ENCODE peak calls at places on chromosomes 4 and X, in six cellular contexts. One of them, this sample, is unnamed.

GRCh38 chr4:98510757-98511517 is 147.5 kb downstream of the TSPAN5 start:
- DNase-seq in sigmoid colon: no peak
- DNase-seq in transverse colon: no peak
- DNase-seq in stomach: no peak
- DNase-seq in GM12891: no peak
- DNase-seq in GM23338: no peak
- DNase-seq in this sample: no peak

GRCh38 chrX:54076903-54077302 is 32.6 kb upstream of the PHF8 start:
- DNase-seq in sigmoid colon: no peak
- DNase-seq in transverse colon: no peak
- DNase-seq in stomach: no peak
- DNase-seq in GM12891: no peak
- DNase-seq in GM23338: no peak
- DNase-seq in this sample: no peak

GRCh38 chr4:138186264-138186663 is 55.9 kb downstream of the SLC7A11 start:
- DNase-seq in sigmoid colon: no peak
- DNase-seq in transverse colon: no peak
- DNase-seq in stomach: no peak
- DNase-seq in GM12891: no peak
- DNase-seq in GM23338: no peak
- DNase-seq in this sample: no peak

GRCh38 chr4:82248903-82249632 is 124.7 kb downstream of the HNRNPD start:
- DNase-seq in sigmoid colon: no peak
- DNase-seq in transverse colon: no peak
- DNase-seq in stomach: no peak
- DNase-seq in GM12891: no peak
- DNase-seq in GM23338: no peak
- DNase-seq in this sample: no peak

GRCh38 chr4:10655968-10656367 is 28.6 kb downstream of the CLNK start:
- DNase-seq in sigmoid colon: no peak
- DNase-seq in transverse colon: no peak
- DNase-seq in stomach: no peak
- DNase-seq in GM12891: no peak
- DNase-seq in GM23338: no peak
- DNase-seq in this sample: no peak

GRCh38 chrX:103730746-103731508 is 20.2 kb downstream of the TMEM31 start:
- DNase-seq in sigmoid colon: no peak
- DNase-seq in transverse colon: no peak
- DNase-seq in stomach: no peak
- DNase-seq in GM12891: no peak
- DNase-seq in GM23338: no peak
- DNase-seq in this sample: no peak

GRCh38 chrX:139691493-139691842 is 16.5 kb downstream of the MCF2 start:
- DNase-seq in sigmoid colon: no peak
- DNase-seq in transverse colon: no peak
- DNase-seq in stomach: no peak
- DNase-seq in GM12891: no peak
- DNase-seq in GM23338: peak
- DNase-seq in this sample: no peak

GRCh38 chrX:11462136-11462535 is 168.9 kb downstream of the AMELX start:
- DNase-seq in sigmoid colon: no peak
- DNase-seq in transverse colon: no peak
- DNase-seq in stomach: no peak
- DNase-seq in GM12891: no peak
- DNase-seq in GM23338: no peak
- DNase-seq in this sample: no peak

GRCh38 chr4:54067163-54067562 is 2.8 kb upstream of the CHIC2 start:
- DNase-seq in sigmoid colon: peak
- DNase-seq in transverse colon: peak
- DNase-seq in stomach: peak
- DNase-seq in GM12891: no peak
- DNase-seq in GM23338: no peak
- DNase-seq in this sample: no peak

GRCh38 chr4:102390438-102390837 is 45.2 kb upstream of the SLC39A8 start:
- DNase-seq in sigmoid colon: no peak
- DNase-seq in transverse colon: no peak
- DNase-seq in stomach: no peak
- DNase-seq in GM12891: no peak
- DNase-seq in GM23338: no peak
- DNase-seq in this sample: no peak

GRCh38 chr4:32789026-32789608 is 2068.9 kb downstream of the PCDH7 start:
- DNase-seq in sigmoid colon: no peak
- DNase-seq in transverse colon: no peak
- DNase-seq in stomach: no peak
- DNase-seq in GM12891: no peak
- DNase-seq in GM23338: no peak
- DNase-seq in this sample: no peak

GRCh38 chr4:184252136-184253071 is 34.7 kb upstream of the ENPP6 start:
- DNase-seq in sigmoid colon: no peak
- DNase-seq in transverse colon: no peak
- DNase-seq in stomach: no peak
- DNase-seq in GM12891: no peak
- DNase-seq in GM23338: no peak
- DNase-seq in this sample: no peak

GRCh38 chrX:27254663-27255062 is 208.5 kb downstream of the PPP4R3C start:
- DNase-seq in sigmoid colon: no peak
- DNase-seq in transverse colon: no peak
- DNase-seq in stomach: no peak
- DNase-seq in GM12891: no peak
- DNase-seq in GM23338: no peak
- DNase-seq in this sample: no peak

GRCh38 chrX:73214366-73215094 is at the start of gene NAP1L2:
- DNase-seq in sigmoid colon: peak
- DNase-seq in transverse colon: peak
- DNase-seq in stomach: no peak
- DNase-seq in GM12891: no peak
- DNase-seq in GM23338: peak
- DNase-seq in this sample: no peak

GRCh38 chrX:102979536-102979935 is 42.5 kb downstream of the RAB40AL start:
- DNase-seq in sigmoid colon: no peak
- DNase-seq in transverse colon: no peak
- DNase-seq in stomach: no peak
- DNase-seq in GM12891: no peak
- DNase-seq in GM23338: no peak
- DNase-seq in this sample: no peak

GRCh38 chr4:35229021-35229420 is 1015.3 kb downstream of the ARAP2 start:
- DNase-seq in sigmoid colon: no peak
- DNase-seq in transverse colon: no peak
- DNase-seq in stomach: no peak
- DNase-seq in GM12891: no peak
- DNase-seq in GM23338: no peak
- DNase-seq in this sample: no peak

GRCh38 chr4:35228318-35228717 is 1016.0 kb downstream of the ARAP2 start:
- DNase-seq in sigmoid colon: no peak
- DNase-seq in transverse colon: no peak
- DNase-seq in stomach: no peak
- DNase-seq in GM12891: no peak
- DNase-seq in GM23338: no peak
- DNase-seq in this sample: no peak
- TF ChIP-seq POLR2AphosphoS5 in sigmoid colon: no peak
- TF ChIP-seq POLR2AphosphoS5 in transverse colon: no peak
- TF ChIP-seq POLR2AphosphoS5 in stomach: no peak
- TF ChIP-seq POLR2AphosphoS5 in GM12891: no peak
- TF ChIP-seq POLR2AphosphoS5 in GM23338: no peak
- TF ChIP-seq POLR2AphosphoS5 in this sample: no peak

GRCh38 chrX:119694601-119695534 is 1.9 kb upstream of the SEPTIN6 start:
- DNase-seq in sigmoid colon: peak
- DNase-seq in transverse colon: no peak
- DNase-seq in stomach: no peak
- DNase-seq in GM12891: no peak
- DNase-seq in GM23338: peak
- DNase-seq in this sample: no peak

GRCh38 chrX:119692241-119693031 is 532 bp downstream of the SEPTIN6 start:
- DNase-seq in sigmoid colon: peak
- DNase-seq in transverse colon: peak
- DNase-seq in stomach: peak
- DNase-seq in GM12891: no peak
- DNase-seq in GM23338: no peak
- DNase-seq in this sample: no peak

GRCh38 chrX:119690921-119691716 is 1.8 kb downstream of the SEPTIN6 start:
- DNase-seq in sigmoid colon: no peak
- DNase-seq in transverse colon: peak
- DNase-seq in stomach: no peak
- DNase-seq in GM12891: no peak
- DNase-seq in GM23338: peak
- DNase-seq in this sample: no peak

GRCh38 chrX:119693996-119694451 is 1.1 kb upstream of the SEPTIN6 start:
- DNase-seq in sigmoid colon: no peak
- DNase-seq in transverse colon: peak
- DNase-seq in stomach: no peak
- DNase-seq in GM12891: no peak
- DNase-seq in GM23338: peak
- DNase-seq in this sample: no peak

GRCh38 chrX:119693032-119693995 is at the start of gene SEPTIN6:
- DNase-seq in sigmoid colon: peak
- DNase-seq in transverse colon: peak
- DNase-seq in stomach: peak
- DNase-seq in GM12891: peak
- DNase-seq in GM23338: peak
- DNase-seq in this sample: peak
- TF ChIP-seq POLR2AphosphoS5 in sigmoid colon: peak
- TF ChIP-seq POLR2AphosphoS5 in transverse colon: peak
- TF ChIP-seq POLR2AphosphoS5 in stomach: peak
- TF ChIP-seq POLR2AphosphoS5 in GM12891: peak
- TF ChIP-seq POLR2AphosphoS5 in GM23338: peak
- TF ChIP-seq POLR2AphosphoS5 in this sample: peak

GRCh38 chr4:130689182-130689581 is 1593.2 kb downstream of the C4orf33 start:
- DNase-seq in sigmoid colon: no peak
- DNase-seq in transverse colon: no peak
- DNase-seq in stomach: no peak
- DNase-seq in GM12891: no peak
- DNase-seq in GM23338: no peak
- DNase-seq in this sample: no peak
- TF ChIP-seq POLR2AphosphoS5 in sigmoid colon: no peak
- TF ChIP-seq POLR2AphosphoS5 in transverse colon: no peak
- TF ChIP-seq POLR2AphosphoS5 in stomach: no peak
- TF ChIP-seq POLR2AphosphoS5 in GM12891: no peak
- TF ChIP-seq POLR2AphosphoS5 in GM23338: no peak
- TF ChIP-seq POLR2AphosphoS5 in this sample: no peak

DNA sequence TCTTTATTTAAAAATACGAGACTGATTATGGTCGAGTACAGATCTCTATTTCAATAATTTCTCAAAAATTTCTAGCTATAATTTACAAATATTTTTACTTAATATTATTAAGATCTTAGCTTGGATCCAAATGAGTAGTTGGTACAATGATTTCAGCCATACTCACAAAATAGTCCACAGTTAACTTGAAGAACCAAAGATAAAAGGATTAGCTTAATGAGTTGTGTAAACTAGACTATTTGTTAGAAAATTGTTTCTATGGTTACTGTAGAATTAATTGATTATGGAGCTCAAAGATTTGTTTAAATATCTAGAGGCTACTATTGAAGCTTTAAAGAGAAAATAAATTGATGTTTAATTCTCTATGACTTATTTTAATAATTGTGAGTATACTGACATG is 1.6 kb downstream of the UGT2B10 start:
- DNase-seq in sigmoid colon: no peak
- DNase-seq in transverse colon: no peak
- DNase-seq in stomach: no peak
- DNase-seq in GM12891: no peak
- DNase-seq in GM23338: no peak
- DNase-seq in this sample: no peak
- TF ChIP-seq POLR2AphosphoS5 in sigmoid colon: no peak
- TF ChIP-seq POLR2AphosphoS5 in transverse colon: no peak
- TF ChIP-seq POLR2AphosphoS5 in stomach: no peak
- TF ChIP-seq POLR2AphosphoS5 in GM12891: no peak
- TF ChIP-seq POLR2AphosphoS5 in GM23338: no peak
- TF ChIP-seq POLR2AphosphoS5 in this sample: no peak

GRCh38 chrX:154750301-154751120 is at the start of gene GAB3:
- DNase-seq in sigmoid colon: no peak
- DNase-seq in transverse colon: peak
- DNase-seq in stomach: peak
- DNase-seq in GM12891: no peak
- DNase-seq in GM23338: peak
- DNase-seq in this sample: peak

GRCh38 chrX:154748712-154749339 is 2.1 kb downstream of the GAB3 start:
- DNase-seq in sigmoid colon: peak
- DNase-seq in transverse colon: no peak
- DNase-seq in stomach: no peak
- DNase-seq in GM12891: no peak
- DNase-seq in GM23338: peak
- DNase-seq in this sample: no peak

GRCh38 chrX:154749856-154750255 is 1.0 kb downstream of the GAB3 start:
- DNase-seq in sigmoid colon: no peak
- DNase-seq in transverse colon: no peak
- DNase-seq in stomach: no peak
- DNase-seq in GM12891: no peak
- DNase-seq in GM23338: no peak
- DNase-seq in this sample: no peak

GRCh38 chrX:154751669-154752271 is 893 bp upstream of the GAB3 start:
- DNase-seq in sigmoid colon: no peak
- DNase-seq in transverse colon: no peak
- DNase-seq in stomach: no peak
- DNase-seq in GM12891: no peak
- DNase-seq in GM23338: no peak
- DNase-seq in this sample: no peak

DNA sequence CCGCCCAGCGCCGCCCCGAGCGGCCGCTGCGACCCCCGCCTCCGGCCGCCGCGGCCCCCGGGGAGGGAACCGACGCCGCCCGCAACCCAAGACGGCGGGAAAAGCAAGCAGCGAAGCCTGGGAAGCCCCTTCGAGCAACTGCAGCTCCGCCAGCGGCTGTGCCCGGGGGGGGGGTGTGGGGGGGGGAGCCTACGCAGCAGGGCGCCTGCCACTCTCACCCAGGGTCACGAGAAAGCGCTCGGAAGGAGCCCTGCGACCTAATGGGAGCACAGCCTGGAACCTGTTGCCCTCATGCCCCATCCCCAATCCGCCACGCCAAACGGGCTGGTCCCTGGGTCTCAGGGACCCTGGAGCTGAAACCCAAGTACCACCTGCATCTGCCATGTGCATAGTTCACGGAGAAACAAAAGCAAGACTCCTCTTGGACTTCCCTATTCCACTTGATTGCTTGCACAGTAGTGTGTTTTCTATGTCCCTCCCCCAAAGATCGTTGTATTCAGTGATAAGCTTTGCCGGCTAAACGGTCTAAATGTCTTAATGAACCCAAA is 318 bp upstream of the GAB3 start:
- DNase-seq in sigmoid colon: no peak
- DNase-seq in transverse colon: no peak
- DNase-seq in stomach: no peak
- DNase-seq in GM12891: no peak
- DNase-seq in GM23338: peak
- DNase-seq in this sample: no peak
- TF ChIP-seq POLR2AphosphoS5 in sigmoid colon: no peak
- TF ChIP-seq POLR2AphosphoS5 in transverse colon: no peak
- TF ChIP-seq POLR2AphosphoS5 in stomach: no peak
- TF ChIP-seq POLR2AphosphoS5 in GM12891: no peak
- TF ChIP-seq POLR2AphosphoS5 in GM23338: no peak
- TF ChIP-seq POLR2AphosphoS5 in this sample: no peak